ENCODE peak calls at places on chromosomes 6 and 20, in seven cellular contexts. D, Q, T, G, O, X and K are unnamed samples.

GRCh38 chr20:25233016-25233772 is 14.7 kb upstream of the PYGB start:
- DNase-seq in G (peak), D (no peak), T (peak), O (peak), Q (no peak), X (no peak), K (no peak)

GRCh38 chr20:19688031-19688806 is 69.8 kb upstream of the RIN2 start:
- DNase-seq in T (peak), X (peak), O (peak), Q (peak), G (peak), D (peak), K (no peak)

GRCh38 chr6:4774715-4775590 is 1.3 kb upstream of the CDYL start:
- DNase-seq in X (peak), D (peak), Q (no peak), T (no peak), G (no peak), O (peak), K (no peak)

GRCh38 chr20:10185741-10186558 is 32.7 kb upstream of the SNAP25 start:
- DNase-seq in D (no peak), Q (no peak), T (peak), X (no peak), G (no peak), O (no peak), K (no peak)

GRCh38 chr6:135274561-135275293 is 93.6 kb downstream of the MYB start:
- DNase-seq in Q (no peak), O (no peak), X (no peak), T (no peak), D (peak), G (no peak), K (no peak)

GRCh38 chr6:170198298-170198697 is 92.6 kb downstream of the DLL1 start:
- DNase-seq in G (no peak), T (no peak), O (no peak), X (no peak), Q (no peak), D (no peak), K (no peak)

GRCh38 chr6:127190552-127190951 is 72.1 kb downstream of the RSPO3 start:
- DNase-seq in X (no peak), G (peak), D (no peak), O (peak), T (no peak), Q (peak), K (peak)

GRCh38 chr20:45359069-45359405 is 3.9 kb upstream of the SYS1 start:
- DNase-seq in D (no peak), G (no peak), X (no peak), Q (no peak), O (peak), T (no peak), K (no peak)

GRCh38 chr6:152552616-152553209 is 84.4 kb downstream of the SYNE1 start:
- DNase-seq in O (peak), D (peak), Q (peak), G (peak), X (peak), T (peak), K (peak)

GRCh38 chr6:10402648-10403311 is 12.1 kb downstream of the TFAP2A start:
- DNase-seq in Q (no peak), O (no peak), T (no peak), D (no peak), G (no peak), X (no peak), K (no peak)

GRCh38 chr6:110703906-110704594 is 111.2 kb downstream of the CDK19 start:
- DNase-seq in T (peak), O (no peak), X (no peak), Q (no peak), D (no peak), G (no peak), K (no peak)

GRCh38 chr6:36126553-36127458 is 3.5 kb upstream of the MAPK13 start:
- DNase-seq in X (no peak), T (peak), D (no peak), G (no peak), Q (no peak), O (peak), K (no peak)

GRCh38 chr6:90483116-90483839 is 103.6 kb downstream of the MAP3K7 start:
- DNase-seq in X (no peak), Q (no peak), O (no peak), D (no peak), G (no peak), T (no peak), K (no peak)

GRCh38 chr20:13121840-13122515 is 99.1 kb upstream of the ISM1 start:
- DNase-seq in D (no peak), Q (no peak), G (no peak), O (no peak), X (no peak), T (peak), K (no peak)

GRCh38 chr20:25308083-25308491 is 60.2 kb downstream of the PYGB start:
- DNase-seq in G (no peak), X (no peak), D (no peak), T (no peak), O (no peak), Q (no peak), K (no peak)

GRCh38 chr6:151058021-151058733 is 181.6 kb upstream of the AKAP12 start:
- DNase-seq in G (no peak), D (peak), T (no peak), Q (no peak), X (peak), O (no peak), K (no peak)

GRCh38 chr20:45933231-45934045 is 1.0 kb upstream of the PCIF1 start:
- DNase-seq in O (peak), T (peak), X (peak), G (peak), Q (peak), D (peak), K (peak)

GRCh38 chr6:74596586-74596985 is 609.3 kb downstream of the COL12A1 start:
- DNase-seq in X (no peak), Q (no peak), T (no peak), D (no peak), G (no peak), O (no peak), K (no peak)

GRCh38 chr6:159116343-159116742 is 52.9 kb upstream of the FNDC1 start:
- DNase-seq in X (no peak), D (no peak), G (no peak), T (no peak), O (no peak), Q (no peak), K (no peak)

GRCh38 chr20:45823949-45824835 is 2.9 kb downstream of the TNNC2 start:
- DNase-seq in O (peak), Q (no peak), X (peak), G (no peak), T (peak), D (peak), K (no peak)

GRCh38 chr6:136790411-136791295 is 1.6 kb downstream of the MAP3K5 start:
- DNase-seq in Q (no peak), G (no peak), T (no peak), O (peak), D (no peak), X (no peak), K (no peak)
- H3K4me3 ChIP-seq in Q (peak), G (peak), T (no peak), O (peak), D (peak), X (peak), K (peak)

GRCh38 chr20:33261465-33261864 is 21.5 kb upstream of the BPIFB1 start:
- DNase-seq in X (no peak), G (no peak), O (no peak), Q (no peak), D (no peak), T (no peak), K (no peak)

GRCh38 chr20:33255005-33255404 is 19.2 kb downstream of the BPIFA1 start:
- DNase-seq in X (no peak), T (no peak), O (no peak), G (no peak), Q (no peak), D (no peak), K (no peak)

GRCh38 chr20:33259371-33259770 is 23.6 kb downstream of the BPIFA1 start:
- DNase-seq in Q (no peak), D (no peak), T (no peak), X (no peak), G (no peak), O (no peak), K (no peak)

GRCh38 chr20:33252460-33252859 is 16.7 kb downstream of the BPIFA1 start:
- DNase-seq in G (no peak), T (no peak), Q (no peak), X (no peak), D (no peak), O (no peak), K (no peak)

GRCh38 chr20:33257237-33257636 is 21.4 kb downstream of the BPIFA1 start:
- DNase-seq in Q (no peak), D (no peak), G (peak), T (no peak), X (no peak), O (no peak), K (no peak)
- TF ChIP-seq POLR2AphosphoS5 in Q (no peak), D (no peak), G (no peak), T (no peak), X (no peak), O (no peak), K (no peak)

DNA sequence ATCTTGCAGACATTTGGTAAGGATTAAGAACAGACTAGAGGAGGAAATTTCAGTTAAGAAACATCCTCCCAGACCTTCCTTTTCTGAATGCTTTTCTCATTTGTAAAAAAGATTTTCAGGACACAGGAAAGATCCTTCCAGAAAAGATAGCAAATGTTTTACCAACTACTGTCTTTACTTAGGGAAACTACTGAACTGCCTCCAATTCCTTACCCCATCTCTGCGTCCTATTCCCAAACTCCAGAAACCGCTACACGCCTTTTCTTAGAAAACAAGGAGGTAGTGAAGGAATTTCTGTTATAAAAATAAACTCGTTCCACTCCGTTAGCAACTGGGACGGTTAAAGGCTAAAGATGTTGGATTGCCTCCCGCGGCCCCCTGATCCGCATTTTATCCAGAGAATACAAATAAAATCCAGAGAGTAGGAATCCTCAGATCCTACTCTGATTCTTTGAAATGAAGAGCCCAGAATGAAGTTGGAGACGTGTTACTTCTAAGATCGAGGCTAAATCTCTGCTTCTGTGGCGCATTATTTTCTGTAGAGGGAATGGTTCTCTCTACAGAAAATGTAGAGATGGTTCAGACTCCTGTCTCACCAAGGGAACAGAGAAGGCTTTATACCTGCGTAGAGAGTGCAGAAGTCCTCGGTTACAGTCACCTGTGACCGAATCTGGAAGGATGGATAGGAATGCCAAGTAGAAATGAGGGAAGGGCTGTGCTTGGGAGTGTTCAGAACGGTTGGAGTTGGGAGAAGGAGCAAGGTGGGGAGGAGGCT is 133.0 kb downstream of the GPX5 start:
- DNase-seq in D (peak), O (no peak), G (no peak), T (no peak), Q (no peak), X (peak), K (no peak)
- H3K9ac ChIP-seq in D (peak), O (peak), G (no peak), T (peak), Q (no peak), X (peak), K (peak)

GRCh38 chr6:48110436-48111142 is 408 bp downstream of the PTCHD4 start:
- DNase-seq in O (peak), X (no peak), Q (no peak), T (no peak), D (peak), G (no peak), K (no peak)
- H3K4me3 ChIP-seq in O (peak), X (peak), Q (no peak), T (peak), D (peak), G (no peak), K (no peak)

DNA sequence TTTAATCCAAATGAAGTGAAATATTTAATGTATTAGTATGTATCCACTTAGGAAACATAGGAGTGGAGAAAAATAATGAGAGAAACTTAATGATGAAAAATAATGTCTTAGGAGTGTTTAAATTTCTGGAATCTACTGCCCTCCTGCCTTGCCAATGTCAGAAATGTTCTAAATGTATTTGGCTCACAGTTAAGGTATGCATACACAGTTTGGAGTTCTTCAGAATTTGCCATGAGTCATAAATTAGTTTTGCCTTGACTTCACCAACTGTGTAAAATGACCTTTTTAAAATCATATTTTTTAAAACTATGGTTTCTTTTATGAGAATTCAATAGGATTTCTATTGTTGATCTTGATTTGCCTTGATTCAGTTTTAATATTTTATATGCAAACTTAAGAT is 191.7 kb upstream of the HSF2 start:
- DNase-seq in G (no peak), X (no peak), D (no peak), Q (no peak), T (no peak), O (no peak), K (no peak)
- TF ChIP-seq POLR2AphosphoS5 in G (no peak), X (no peak), D (no peak), Q (no peak), T (no peak), O (no peak), K (no peak)

DNA sequence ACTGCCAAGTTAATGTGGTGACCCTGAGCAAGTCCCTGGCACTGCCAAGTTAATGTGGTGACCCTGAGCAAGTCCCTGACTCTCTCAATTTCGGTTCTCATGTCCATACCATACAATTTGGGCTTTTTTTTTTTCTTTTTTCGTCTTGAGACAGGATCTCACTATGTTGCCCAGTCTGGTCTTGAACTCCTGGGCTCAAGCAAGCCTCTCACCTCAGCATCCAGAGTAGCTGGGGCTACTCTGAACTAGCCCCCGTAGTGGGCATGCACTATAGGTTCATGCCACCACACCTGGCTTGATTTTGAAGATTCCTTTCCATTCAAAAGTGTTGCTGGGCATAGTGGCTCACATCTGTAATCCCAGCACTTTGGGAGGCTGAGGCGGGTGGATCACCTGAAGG is 100.0 kb upstream of the FOXP4 start:
- DNase-seq in Q (no peak), X (no peak), D (no peak), G (no peak), T (no peak), O (no peak), K (no peak)
- H3K9ac ChIP-seq in Q (no peak), X (no peak), D (no peak), G (no peak), T (no peak), O (no peak), K (no peak)

GRCh38 chr6:27081188-27081587 is 166.3 kb upstream of the PRSS16 start:
- DNase-seq in X (no peak), D (no peak), G (no peak), O (no peak), T (no peak), Q (no peak), K (no peak)
- H3K4me3 ChIP-seq in X (no peak), D (no peak), G (no peak), O (no peak), T (no peak), Q (no peak), K (no peak)

DNA sequence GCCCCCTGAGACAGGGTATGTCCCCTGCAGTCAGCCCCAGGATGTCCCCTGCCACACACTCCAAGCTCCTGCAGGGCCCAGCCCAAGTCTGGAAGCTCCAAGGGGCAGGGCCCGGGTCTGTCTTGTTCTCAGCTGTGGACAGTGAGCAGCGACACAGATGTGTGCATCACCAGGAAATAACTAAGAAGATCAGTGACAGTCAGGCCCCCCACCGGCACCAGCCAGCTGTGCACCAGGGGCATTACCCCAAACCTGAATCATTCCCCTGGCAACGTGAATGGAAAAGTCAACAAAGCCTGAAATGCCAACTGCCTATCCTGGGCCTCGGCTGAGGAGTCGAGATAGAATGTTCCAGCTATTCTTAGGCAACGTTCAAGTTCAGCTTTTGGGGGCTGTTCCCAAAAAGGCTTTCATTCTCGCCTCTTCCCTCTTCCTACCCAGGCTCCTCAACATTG is 105.0 kb downstream of the PREX1 start:
- DNase-seq in Q (no peak), G (no peak), D (no peak), O (peak), T (peak), X (no peak), K (no peak)
- TF ChIP-seq POLR2AphosphoS5 in Q (no peak), G (no peak), D (no peak), O (no peak), T (no peak), X (no peak), K (no peak)